ENCODE peak calls at places on chromosomes 11 and 22, in five cellular contexts. K is heart right ventricle, I is upper lobe of right lung, H is astrocyte of the spinal cord, V is mucosa of descending colon. Q is an unnamed sample.

GRCh38 chr11:18618341-18619025 is 15.7 kb downstream of the SPTY2D1 start:
- DNase-seq in I (no peak), V (no peak), H (peak), K (no peak), Q (no peak)

GRCh38 chr11:113014731-113015455 is 53.7 kb downstream of the NCAM1 start:
- DNase-seq in H (no peak), I (no peak), V (peak), K (peak), Q (no peak)

GRCh38 chr11:122864386-122864785 is 18.2 kb upstream of the JHY start:
- DNase-seq in V (no peak), H (no peak), K (no peak), I (no peak), Q (no peak)

GRCh38 chr22:38032681-38033521 is 24.3 kb upstream of the PICK1 start:
- DNase-seq in I (no peak), H (peak), V (no peak), K (no peak), Q (peak)

GRCh38 chr11:123640677-123641494 is 13.5 kb downstream of the SCN3B start:
- DNase-seq in V (peak), K (peak), I (peak), H (peak), Q (no peak)

GRCh38 chr11:29312817-29313216 is 704.0 kb downstream of the KCNA4 start:
- DNase-seq in H (peak), K (no peak), V (no peak), I (no peak), Q (no peak)

GRCh38 chr22:31566484-31566883 is 70.1 kb downstream of the SFI1 start:
- DNase-seq in I (no peak), H (no peak), K (no peak), V (no peak), Q (no peak)

GRCh38 chr11:45919276-45919675 is 1.6 kb upstream of the PEX16 start:
- DNase-seq in V (peak), K (no peak), I (peak), H (no peak), Q (no peak)

GRCh38 chr11:2507945-2508749 is 63.3 kb downstream of the KCNQ1 start:
- DNase-seq in K (no peak), I (no peak), V (no peak), H (no peak), Q (no peak)

GRCh38 chr11:114280696-114281095 is 15.5 kb upstream of the NNMT start:
- DNase-seq in V (peak), I (peak), K (peak), H (peak), Q (no peak)

GRCh38 chr11:30451167-30451566 is 128.3 kb downstream of the ARL14EP start:
- DNase-seq in K (no peak), V (no peak), I (no peak), H (no peak), Q (no peak)

GRCh38 chr11:67576742-67577475 is 6.7 kb upstream of the GSTP1 start:
- DNase-seq in H (no peak), K (no peak), V (no peak), I (no peak), Q (no peak)

GRCh38 chr22:31083923-31084810 is 3.0 kb downstream of the SMTN start:
- DNase-seq in V (no peak), K (peak), H (no peak), I (no peak), Q (no peak)

GRCh38 chr11:118202599-118203422 is 22.0 kb downstream of the JAML start:
- DNase-seq in K (no peak), I (no peak), H (no peak), V (peak), Q (no peak)

GRCh38 chr11:35491231-35491871 is 34.1 kb downstream of the PAMR1 start:
- DNase-seq in V (no peak), K (no peak), H (peak), I (no peak), Q (peak)

GRCh38 chr22:20221421-20222340 is 46.4 kb downstream of the RTN4R start:
- DNase-seq in H (no peak), V (no peak), I (no peak), K (peak), Q (no peak)

GRCh38 chr11:60919320-60919719 is 4.9 kb upstream of the TMEM132A start:
- DNase-seq in K (no peak), I (no peak), H (no peak), V (no peak), Q (no peak)

GRCh38 chr11:94997437-94997836 is 23.9 kb downstream of the KDM4D start:
- DNase-seq in V (no peak), H (no peak), I (no peak), K (no peak), Q (no peak)

GRCh38 chr11:2121227-2122130 is 17.7 kb downstream of the IGF2 start:
- DNase-seq in H (no peak), V (peak), K (no peak), I (no peak), Q (no peak)

GRCh38 chr22:39725351-39726035 is 154.9 kb downstream of the CACNA1I start:
- DNase-seq in I (peak), V (no peak), H (no peak), K (no peak), Q (no peak)

GRCh38 chr11:94727766-94728165 is 40.4 kb upstream of the AMOTL1 start:
- DNase-seq in H (no peak), K (no peak), I (no peak), V (no peak), Q (no peak)

GRCh38 chr11:128323381-128323780 is 264.0 kb downstream of the ETS1 start:
- DNase-seq in I (no peak), V (no peak), H (no peak), K (no peak), Q (no peak)

GRCh38 chr11:3139481-3140290 is 25.4 kb downstream of the OSBPL5 start:
- DNase-seq in V (peak), H (no peak), K (no peak), I (no peak), Q (no peak)

GRCh38 chr11:62539238-62539925 is 7.2 kb downstream of the AHNAK start:
- DNase-seq in I (peak), K (peak), H (peak), V (peak), Q (no peak)

GRCh38 chr22:49963647-49964026 is 3.1 kb downstream of the PIM3 start:
- DNase-seq in H (no peak), K (peak), I (no peak), V (peak), Q (no peak)

DNA sequence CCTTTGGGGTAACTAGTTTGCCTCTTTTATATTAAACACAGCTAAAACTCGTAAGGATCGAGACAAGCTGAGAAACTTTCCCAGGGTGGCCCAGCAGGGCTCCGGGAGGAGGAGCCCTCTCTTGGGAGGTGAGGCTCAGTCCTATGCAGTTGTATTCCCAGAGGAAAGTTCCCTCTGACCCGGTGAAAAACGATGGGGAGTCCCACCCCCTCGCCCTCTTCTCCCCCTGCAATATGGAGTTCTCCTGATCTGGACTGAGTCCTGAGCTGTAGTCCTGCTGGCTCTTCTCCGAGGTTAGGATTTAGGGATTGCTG is 1.3 kb downstream of the NTM start:
- DNase-seq in V (no peak), K (no peak), I (no peak), H (no peak), Q (no peak)
- H3K4me3 ChIP-seq in V (no peak), K (peak), I (no peak), H (no peak), Q (no peak)

GRCh38 chr22:25403752-25404471 is 160.6 kb upstream of the GRK3 start:
- DNase-seq in K (no peak), H (peak), I (no peak), V (peak), Q (no peak)
- TF ChIP-seq CTCF in K (no peak), H (peak), I (no peak), V (no peak), Q (no peak)

GRCh38 chr22:43343262-43343988 is at the start of gene SCUBE1:
- DNase-seq in I (peak), H (no peak), K (peak), V (peak), Q (no peak)
- H3K4me3 ChIP-seq in I (peak), H (no peak), K (peak), V (no peak), Q (no peak)

GRCh38 chr11:71120346-71120963 is 131.9 kb downstream of the SHANK2 start:
- DNase-seq in I (no peak), K (no peak), H (no peak), V (peak), Q (peak)
- TF ChIP-seq CTCF in I (peak), K (no peak), H (peak), V (no peak), Q (peak)

DNA sequence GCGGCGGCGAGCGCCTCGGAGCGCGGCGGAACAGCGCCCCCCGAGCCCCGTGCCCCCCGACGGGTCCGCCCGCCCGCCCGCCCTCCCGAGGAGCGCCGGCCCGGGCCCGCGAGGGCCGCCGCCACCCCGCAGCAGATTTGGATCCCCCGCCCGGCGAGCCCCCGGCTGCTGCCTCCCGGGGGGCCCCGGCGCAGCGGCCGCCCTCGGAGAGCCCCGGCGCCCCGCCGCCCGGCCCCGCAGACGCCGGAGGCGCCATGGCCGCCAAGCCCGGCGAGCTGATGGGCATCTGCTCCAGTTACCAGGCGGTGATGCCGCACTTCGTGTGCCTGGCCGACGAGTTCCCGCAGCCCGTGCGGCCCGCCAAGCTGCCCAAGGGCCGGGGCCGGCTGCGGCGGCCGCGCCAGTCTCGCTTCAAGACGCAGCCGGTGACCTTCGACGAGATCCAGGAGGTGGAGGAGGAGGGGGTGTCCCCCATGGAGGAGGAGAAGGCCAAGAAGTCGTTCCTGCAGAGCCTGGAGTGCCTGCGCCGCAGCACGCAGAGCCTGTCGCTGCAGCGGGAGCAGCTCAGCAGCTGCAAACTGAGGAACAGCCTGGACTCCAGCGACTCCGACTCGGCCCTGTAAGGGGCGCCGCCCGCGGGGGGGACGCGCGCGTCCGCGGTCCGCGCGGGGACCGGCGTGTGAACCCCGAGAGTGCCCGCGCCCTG is 367 bp downstream of the C11orf96 start:
- DNase-seq in V (no peak), K (peak), I (peak), H (peak), Q (no peak)
- H3K4me3 ChIP-seq in V (peak), K (peak), I (peak), H (peak), Q (peak)

GRCh38 chr11:14041040-14041439 is 78.5 kb downstream of the SPON1 start:
- DNase-seq in V (no peak), H (no peak), I (no peak), K (no peak), Q (no peak)
- TF ChIP-seq CTCF in V (no peak), H (peak), I (no peak), K (no peak), Q (peak)

GRCh38 chr11:121248496-121248895 is 44.1 kb upstream of the SC5D start:
- DNase-seq in K (no peak), I (no peak), V (no peak), H (no peak), Q (no peak)

GRCh38 chr11:121246769-121247035 is 45.9 kb upstream of the SC5D start:
- DNase-seq in H (no peak), V (no peak), K (no peak), I (no peak), Q (no peak)

GRCh38 chr11:121246021-121246768 is 46.4 kb upstream of the SC5D start:
- DNase-seq in H (no peak), I (no peak), K (no peak), V (no peak), Q (no peak)

GRCh38 chr11:121250843-121251242 is 41.7 kb upstream of the SC5D start:
- DNase-seq in K (no peak), I (no peak), V (no peak), H (peak), Q (no peak)

DNA sequence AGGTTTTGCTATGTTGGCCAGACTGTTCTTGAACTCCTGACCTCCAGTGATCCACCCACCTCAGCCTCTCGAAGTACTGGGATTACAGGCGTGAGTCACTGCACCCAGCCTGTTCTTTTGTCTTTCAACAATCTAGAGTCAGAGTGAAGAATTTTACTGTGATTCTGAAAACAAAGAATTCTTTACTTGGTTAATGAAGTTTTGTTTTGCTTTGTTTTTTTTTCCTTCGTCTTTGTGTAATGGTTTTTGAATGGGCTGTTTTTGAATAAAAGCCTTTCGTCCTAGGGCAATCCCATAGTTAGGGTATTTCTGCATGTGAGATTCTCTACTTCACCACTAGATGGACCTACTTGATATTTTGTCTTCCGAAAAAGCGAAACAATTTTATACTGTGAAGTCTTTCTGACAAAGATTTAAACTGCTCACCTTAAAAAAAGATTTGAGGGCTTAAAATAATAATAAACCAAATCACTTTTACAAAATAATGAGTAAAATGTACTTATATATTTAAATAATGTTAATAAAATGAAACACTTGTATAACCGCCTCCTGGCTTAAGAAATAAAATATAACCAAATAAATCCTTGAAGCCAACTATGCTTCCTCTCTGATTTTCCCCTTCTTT is 43.4 kb upstream of the SC5D start:
- DNase-seq in H (peak), K (no peak), I (no peak), V (no peak), Q (peak)
- H3K4me3 ChIP-seq in H (no peak), K (no peak), I (no peak), V (no peak), Q (no peak)

Q was measured in epithelial cell of proximal tubule.